ENCODE peak calls at places on chromosomes 6 and 20, in four cellular contexts. L is osteocyte, V is ovary, M is nephron progenitor cell. H is an unnamed sample.

GRCh38 chr20:9903048-9903651 is 64.3 kb upstream of the PAK5 start:
- DNase-seq in L (no peak), M (peak), V (no peak), H (no peak)

GRCh38 chr6:36383608-36384007 is 3.9 kb downstream of the ETV7 start:
- DNase-seq in V (no peak), M (no peak), L (no peak), H (no peak)

GRCh38 chr6:142537612-142538478 is 236.0 kb downstream of the ADGRG6 start:
- DNase-seq in L (no peak), V (no peak), M (no peak), H (no peak)

GRCh38 chr6:47278545-47278944 is 31.2 kb downstream of the TNFRSF21 start:
- DNase-seq in V (no peak), L (no peak), M (no peak), H (no peak)

GRCh38 chr20:24148372-24148771 is 159.8 kb upstream of the GGTLC1 start:
- DNase-seq in M (no peak), L (no peak), V (no peak), H (no peak)

GRCh38 chr6:166520905-166521834 is 65.3 kb downstream of the RAMACL start:
- DNase-seq in V (no peak), M (no peak), L (no peak), H (no peak)

GRCh38 chr20:11101243-11101642 is 427.4 kb upstream of the JAG1 start:
- DNase-seq in V (no peak), L (no peak), M (no peak), H (no peak)

GRCh38 chr20:22797103-22797502 is 212.7 kb upstream of the FOXA2 start:
- DNase-seq in V (no peak), L (no peak), M (no peak), H (no peak)

GRCh38 chr6:54737247-54737646 is 109.3 kb upstream of the FAM83B start:
- DNase-seq in M (peak), L (no peak), V (no peak), H (no peak)

GRCh38 chr6:20362623-20363022 is 39.1 kb upstream of the E2F3 start:
- DNase-seq in L (no peak), V (no peak), M (no peak), H (no peak)

GRCh38 chr6:133641111-133641510 is 247.8 kb upstream of the TCF21 start:
- DNase-seq in V (no peak), M (no peak), L (no peak), H (no peak)

GRCh38 chr6:1442929-1443328 is 53.6 kb downstream of the FOXF2 start:
- DNase-seq in M (no peak), V (no peak), L (no peak), H (no peak)

GRCh38 chr6:13015379-13015681 is 298.8 kb downstream of the PHACTR1 start:
- DNase-seq in L (no peak), M (no peak), V (no peak), H (no peak)

GRCh38 chr20:58800134-58800650 is 50.5 kb downstream of the GNAS-AS1 start:
- DNase-seq in M (peak), V (no peak), L (no peak), H (no peak)

GRCh38 chr6:41531591-41532582 is 14.3 kb upstream of the FOXP4 start:
- DNase-seq in M (peak), V (no peak), L (no peak), H (peak)

GRCh38 chr6:158752613-158753012 is 66.6 kb downstream of the EZR start:
- DNase-seq in L (no peak), V (no peak), M (no peak), H (no peak)

GRCh38 chr20:2838170-2838797 is 2.2 kb downstream of the PCED1A start:
- DNase-seq in L (no peak), V (no peak), M (no peak), H (no peak)

GRCh38 chr6:85372188-85372914 is 77.5 kb upstream of the NT5E start:
- DNase-seq in L (no peak), M (no peak), V (no peak), H (no peak)

GRCh38 chr20:33925867-33926266 is 67.8 kb upstream of the RALY start:
- DNase-seq in M (no peak), L (no peak), V (no peak), H (no peak)

GRCh38 chr20:41223112-41223511 is 85.8 kb downstream of the PLCG1 start:
- DNase-seq in V (no peak), L (no peak), M (no peak), H (no peak)

GRCh38 chr6:136527831-136528230 is 22.4 kb downstream of the MAP7 start:
- DNase-seq in M (no peak), L (no peak), V (no peak), H (no peak)

GRCh38 chr6:81756690-81757089 is 4.2 kb upstream of the TENT5A start:
- DNase-seq in M (no peak), V (no peak), L (no peak), H (no peak)

GRCh38 chr20:32017711-32018251 is 7.5 kb downstream of the CCM2L start:
- DNase-seq in L (no peak), V (no peak), M (peak), H (peak)

GRCh38 chr20:2653511-2654383 is 1.3 kb downstream of the NOP56 start:
- DNase-seq in L (no peak), M (no peak), V (no peak), H (no peak)

GRCh38 chr6:72446427-72446826 is 175.4 kb upstream of the KCNQ5 start:
- DNase-seq in L (no peak), V (no peak), M (no peak), H (no peak)

DNA sequence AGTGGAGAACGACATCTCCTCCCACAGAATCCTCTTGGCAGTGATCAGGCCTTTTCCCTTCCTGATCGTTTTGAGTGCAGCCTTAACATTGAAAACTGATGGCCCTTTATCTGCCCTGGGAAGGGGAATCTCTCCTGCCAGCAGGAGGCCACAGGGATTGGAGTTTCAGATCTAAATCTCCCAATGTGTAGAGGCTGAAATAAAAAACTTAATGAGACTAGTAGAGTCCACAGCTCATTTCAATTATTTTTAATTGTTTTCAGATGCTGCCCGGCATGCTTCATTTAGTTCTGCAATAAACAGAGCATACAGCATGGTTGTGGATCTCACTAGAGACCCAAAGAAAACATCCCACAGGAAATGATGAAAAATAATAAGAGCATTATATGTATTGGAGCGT is 662.2 kb upstream of the HS3ST5 start:
- DNase-seq in V (no peak), L (no peak), M (no peak), H (no peak)
- TF ChIP-seq CTCF in V (no peak), L (no peak), M (no peak), H (no peak)

GRCh38 chr6:111482236-111482958 is 621 bp downstream of the REV3L start:
- DNase-seq in M (peak), V (peak), L (no peak), H (peak)
- TF ChIP-seq CTCF in M (no peak), V (no peak), L (peak), H (no peak)

GRCh38 chr6:116099036-116099435 is 1.6 kb upstream of the NT5DC1 start:
- DNase-seq in V (no peak), M (no peak), L (no peak), H (no peak)

GRCh38 chr6:116101790-116102189 is 1.1 kb downstream of the NT5DC1 start:
- DNase-seq in V (no peak), M (no peak), L (no peak), H (no peak)

GRCh38 chr6:116101298-116101718 is 655 bp downstream of the NT5DC1 start:
- DNase-seq in L (no peak), M (no peak), V (no peak), H (no peak)

GRCh38 chr6:116102856-116103255 is 2.2 kb downstream of the NT5DC1 start:
- DNase-seq in M (no peak), V (no peak), L (no peak), H (no peak)

GRCh38 chr6:116100419-116101297 is at the start of gene NT5DC1:
- DNase-seq in L (peak), V (peak), M (peak), H (peak)
- TF ChIP-seq CTCF in L (peak), V (peak), M (peak), H (no peak)

DNA sequence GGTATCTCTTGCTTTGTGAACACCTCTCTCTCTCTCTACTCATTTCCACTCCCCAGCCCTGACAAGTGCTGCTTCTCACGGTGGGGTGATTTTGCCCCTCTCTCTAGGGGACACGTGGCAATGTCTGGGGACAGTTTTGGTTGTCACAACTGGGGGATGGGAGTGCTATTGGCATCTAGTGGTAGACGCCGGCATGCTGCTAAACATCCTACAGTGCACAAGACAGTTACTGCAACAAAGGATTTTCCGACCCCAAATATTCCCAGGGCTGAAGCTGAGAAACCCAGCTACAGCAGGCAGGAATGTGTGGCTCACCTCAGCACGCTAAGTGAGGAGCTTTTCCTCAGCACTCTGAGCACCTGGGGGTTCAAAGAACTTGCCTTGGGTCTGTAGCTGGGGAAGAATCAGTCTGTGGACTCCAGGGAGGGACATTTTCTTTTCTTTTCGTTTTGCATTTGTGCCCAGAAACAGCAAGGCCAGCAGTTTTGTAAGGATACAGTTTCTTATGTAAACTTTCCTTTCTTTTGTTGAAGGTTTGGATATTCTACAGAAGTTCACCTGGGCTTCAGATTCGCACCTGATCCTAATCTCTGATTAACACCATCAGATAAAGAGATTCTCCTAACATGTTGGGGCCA is 246.9 kb upstream of the ZFP64 start:
- DNase-seq in L (no peak), M (no peak), V (no peak), H (no peak)
- TF ChIP-seq CTCF in L (no peak), M (no peak), V (no peak), H (no peak)

GRCh38 chr20:63441777-63442493 is 30.5 kb downstream of the KCNQ2 start:
- DNase-seq in V (no peak), L (no peak), M (peak), H (peak)
- TF ChIP-seq CTCF in V (no peak), L (no peak), M (peak), H (no peak)

H was measured in activated B cell treated with CpG ODN at 0.5 μM for 24 hours.